ENCODE peak calls at places on chromosomes 2 and 18, in six cellular contexts. One of them, this sample, is unnamed.

GRCh38 chr2:157932480-157933205 is 56.5 kb upstream of the ACVR1 start:
- DNase-seq in lower leg skin: no peak
- DNase-seq in pancreas: no peak
- DNase-seq in fibroblast of lung: peak; percentile 28
- DNase-seq in tibial artery: no peak
- DNase-seq in fibroblast of mammary gland: no peak
- DNase-seq in this sample: no peak

GRCh38 chr18:3703732-3704176 is 253.8 kb downstream of the TGIF1 start:
- DNase-seq in pancreas: peak; percentile 58
- DNase-seq in tibial artery: peak; percentile 69
- DNase-seq in fibroblast of lung: peak; percentile 64
- DNase-seq in lower leg skin: peak; percentile 38
- DNase-seq in fibroblast of mammary gland: peak; percentile 64
- DNase-seq in this sample: no peak

GRCh38 chr2:231219289-231219688 is 20.9 kb downstream of the ARMC9 start:
- DNase-seq in fibroblast of lung: no peak
- DNase-seq in lower leg skin: no peak
- DNase-seq in pancreas: no peak
- DNase-seq in tibial artery: no peak
- DNase-seq in fibroblast of mammary gland: no peak
- DNase-seq in this sample: no peak

GRCh38 chr2:191150451-191151314 is at the start of gene STAT4:
- DNase-seq in fibroblast of mammary gland: peak; percentile 67
- DNase-seq in lower leg skin: no peak
- DNase-seq in fibroblast of lung: peak; percentile 69
- DNase-seq in pancreas: peak; percentile 63
- DNase-seq in tibial artery: no peak
- DNase-seq in this sample: no peak

GRCh38 chr2:119179951-119180350 is 21.4 kb upstream of the C1QL2 start:
- DNase-seq in lower leg skin: no peak
- DNase-seq in fibroblast of mammary gland: no peak
- DNase-seq in pancreas: no peak
- DNase-seq in fibroblast of lung: peak; percentile 26
- DNase-seq in tibial artery: no peak
- DNase-seq in this sample: no peak

GRCh38 chr2:130339885-130340745 is 2.6 kb upstream of the IMP4 start:
- DNase-seq in fibroblast of lung: no peak
- DNase-seq in tibial artery: no peak
- DNase-seq in pancreas: no peak
- DNase-seq in lower leg skin: no peak
- DNase-seq in fibroblast of mammary gland: no peak
- DNase-seq in this sample: no peak

GRCh38 chr18:24023185-24023814 is 8.7 kb downstream of the TTC39C start:
- DNase-seq in fibroblast of mammary gland: no peak
- DNase-seq in tibial artery: no peak
- DNase-seq in fibroblast of lung: no peak
- DNase-seq in pancreas: no peak
- DNase-seq in lower leg skin: peak; percentile 45
- DNase-seq in this sample: no peak

GRCh38 chr2:69831354-69831905 is 2.0 kb downstream of the GMCL1 start:
- DNase-seq in fibroblast of lung: peak; percentile 71
- DNase-seq in fibroblast of mammary gland: no peak
- DNase-seq in lower leg skin: no peak
- DNase-seq in pancreas: no peak
- DNase-seq in tibial artery: no peak
- DNase-seq in this sample: no peak

GRCh38 chr2:74501335-74502071 is 2.1 kb upstream of the LBX2 start:
- DNase-seq in tibial artery: no peak
- DNase-seq in fibroblast of mammary gland: no peak
- DNase-seq in pancreas: no peak
- DNase-seq in lower leg skin: no peak
- DNase-seq in fibroblast of lung: no peak
- DNase-seq in this sample: no peak

GRCh38 chr2:134110532-134110931 is 143.3 kb upstream of the MGAT5 start:
- DNase-seq in fibroblast of lung: no peak
- DNase-seq in pancreas: no peak
- DNase-seq in lower leg skin: no peak
- DNase-seq in fibroblast of mammary gland: no peak
- DNase-seq in tibial artery: no peak
- DNase-seq in this sample: no peak

GRCh38 chr2:86622409-86622877 is 1.2 kb downstream of the RNF103 start:
- DNase-seq in pancreas: peak; percentile 45
- DNase-seq in fibroblast of lung: peak; percentile 16
- DNase-seq in fibroblast of mammary gland: peak; percentile 24
- DNase-seq in lower leg skin: peak; percentile 36
- DNase-seq in tibial artery: peak; percentile 74
- DNase-seq in this sample: peak; percentile 78

GRCh38 chr2:209391776-209392401 is 32.0 kb upstream of the MAP2 start:
- DNase-seq in lower leg skin: no peak
- DNase-seq in fibroblast of mammary gland: peak; percentile 63
- DNase-seq in fibroblast of lung: peak; percentile 71
- DNase-seq in pancreas: no peak
- DNase-seq in tibial artery: no peak
- DNase-seq in this sample: no peak

GRCh38 chr2:237585590-237586221 is 4.8 kb downstream of the RAB17 start:
- DNase-seq in lower leg skin: no peak
- DNase-seq in tibial artery: no peak
- DNase-seq in pancreas: no peak
- DNase-seq in fibroblast of lung: no peak
- DNase-seq in fibroblast of mammary gland: no peak
- DNase-seq in this sample: no peak

GRCh38 chr18:78660311-78660710 is 319.3 kb upstream of the SALL3 start:
- DNase-seq in pancreas: no peak
- DNase-seq in lower leg skin: no peak
- DNase-seq in fibroblast of mammary gland: no peak
- DNase-seq in tibial artery: no peak
- DNase-seq in fibroblast of lung: no peak
- DNase-seq in this sample: no peak

DNA sequence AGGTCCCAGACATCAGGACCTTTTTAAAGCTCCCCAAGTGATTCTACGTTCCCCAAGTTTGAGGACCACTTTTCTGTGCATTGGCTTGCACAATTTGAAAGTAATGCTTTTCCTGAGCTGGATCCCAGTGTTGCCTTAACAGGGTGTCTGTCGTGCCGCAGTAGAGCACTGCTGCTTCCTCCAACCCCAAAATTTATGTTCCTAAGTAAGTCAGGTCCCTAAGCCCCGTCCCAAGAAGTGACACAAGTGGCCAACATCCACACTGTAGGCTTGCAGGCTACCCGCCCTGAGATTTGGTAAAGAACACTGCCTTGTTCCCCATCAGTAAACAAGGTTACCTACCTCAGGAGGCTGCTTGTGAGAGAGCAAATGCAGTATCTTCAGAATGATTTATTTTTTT is 2.0 kb downstream of the SFT2D3 start:
- DNase-seq in pancreas: no peak
- DNase-seq in fibroblast of mammary gland: no peak
- DNase-seq in fibroblast of lung: no peak
- DNase-seq in lower leg skin: no peak
- DNase-seq in tibial artery: no peak
- DNase-seq in this sample: no peak
- H3K4me3 ChIP-seq in pancreas: no peak overlapping the region
- H3K4me3 ChIP-seq in fibroblast of mammary gland: no peak overlapping the region
- H3K4me3 ChIP-seq in fibroblast of lung: no peak overlapping the region
- H3K4me3 ChIP-seq in lower leg skin: no peak overlapping the region
- H3K4me3 ChIP-seq in tibial artery: no peak overlapping the region
- H3K4me3 ChIP-seq in this sample: peak overlapping the region; percentile 8

GRCh38 chr2:44348385-44348784 is 12.9 kb downstream of the PREPL start:
- DNase-seq in pancreas: no peak
- DNase-seq in tibial artery: no peak
- DNase-seq in lower leg skin: no peak
- DNase-seq in fibroblast of lung: peak; percentile 88
- DNase-seq in fibroblast of mammary gland: peak; percentile 79
- DNase-seq in this sample: no peak

DNA sequence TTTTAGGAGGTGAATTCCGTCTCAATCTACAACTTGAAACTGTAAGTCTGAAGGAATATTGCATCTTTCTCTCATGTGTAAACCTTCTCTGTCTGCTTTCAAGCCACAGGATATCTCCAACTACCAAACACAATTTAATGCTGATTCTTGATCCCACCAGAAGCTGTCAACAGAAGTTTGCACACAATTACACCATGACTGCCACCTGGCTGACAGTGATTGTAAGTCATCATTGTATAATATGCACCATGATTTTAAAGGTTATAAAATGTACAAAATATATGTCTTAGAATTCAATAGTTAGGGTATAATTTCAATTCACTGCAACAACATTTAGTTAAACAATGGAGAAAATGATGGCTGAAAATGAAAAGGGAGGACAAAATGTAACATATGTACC is 18.4 kb downstream of the PREPL start:
- DNase-seq in pancreas: no peak
- DNase-seq in tibial artery: no peak
- DNase-seq in fibroblast of mammary gland: peak; percentile 20
- DNase-seq in lower leg skin: no peak
- DNase-seq in fibroblast of lung: no peak
- DNase-seq in this sample: no peak
- TF ChIP-seq CTCF in pancreas: peak; percentile 6
- TF ChIP-seq CTCF in tibial artery: no peak
- TF ChIP-seq CTCF in fibroblast of mammary gland: peak; percentile 30
- TF ChIP-seq CTCF in lower leg skin: no peak
- TF ChIP-seq CTCF in fibroblast of lung: no peak
- TF ChIP-seq CTCF in this sample: no peak

GRCh38 chr2:170336916-170337315 is 159.0 kb downstream of the MYO3B start:
- DNase-seq in tibial artery: no peak
- DNase-seq in fibroblast of lung: no peak
- DNase-seq in fibroblast of mammary gland: no peak
- DNase-seq in lower leg skin: no peak
- DNase-seq in pancreas: no peak
- DNase-seq in this sample: no peak

GRCh38 chr2:170341684-170342631 is 164.0 kb downstream of the MYO3B start:
- DNase-seq in tibial artery: no peak
- DNase-seq in fibroblast of lung: no peak
- DNase-seq in pancreas: no peak
- DNase-seq in fibroblast of mammary gland: no peak
- DNase-seq in lower leg skin: no peak
- DNase-seq in this sample: no peak

GRCh38 chr2:170339753-170340692 is 162.1 kb downstream of the MYO3B start:
- DNase-seq in fibroblast of mammary gland: no peak
- DNase-seq in fibroblast of lung: no peak
- DNase-seq in lower leg skin: no peak
- DNase-seq in pancreas: no peak
- DNase-seq in tibial artery: no peak
- DNase-seq in this sample: no peak

GRCh38 chr2:170340693-170341068 is 162.7 kb downstream of the MYO3B start:
- DNase-seq in lower leg skin: no peak
- DNase-seq in fibroblast of mammary gland: no peak
- DNase-seq in fibroblast of lung: no peak
- DNase-seq in tibial artery: no peak
- DNase-seq in pancreas: no peak
- DNase-seq in this sample: no peak

DNA sequence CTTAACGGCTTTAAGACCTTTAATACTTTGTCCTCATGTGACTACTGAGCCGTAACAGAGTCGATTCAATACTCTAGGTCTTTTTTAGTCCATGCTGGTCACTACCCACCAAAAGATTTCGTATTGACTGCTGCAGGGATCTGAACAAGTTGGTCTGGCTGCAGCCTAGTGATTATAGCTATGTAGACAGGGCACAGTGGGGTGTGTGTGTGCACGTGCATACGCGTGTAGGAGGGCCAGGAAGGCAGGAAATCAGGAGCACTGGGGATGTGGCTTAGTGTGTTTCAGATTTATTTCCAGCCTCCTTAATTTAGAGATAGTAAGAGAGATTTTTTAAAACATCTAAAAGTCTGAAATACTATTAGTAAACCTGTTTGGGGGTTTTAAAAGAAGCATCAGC is 161.4 kb downstream of the MYO3B start:
- DNase-seq in fibroblast of lung: no peak
- DNase-seq in lower leg skin: no peak
- DNase-seq in pancreas: no peak
- DNase-seq in tibial artery: no peak
- DNase-seq in fibroblast of mammary gland: no peak
- DNase-seq in this sample: no peak
- H3K4me3 ChIP-seq in fibroblast of lung: no peak overlapping the region
- H3K4me3 ChIP-seq in lower leg skin: no peak overlapping the region
- H3K4me3 ChIP-seq in pancreas: no peak overlapping the region
- H3K4me3 ChIP-seq in tibial artery: no peak overlapping the region
- H3K4me3 ChIP-seq in fibroblast of mammary gland: no peak overlapping the region
- H3K4me3 ChIP-seq in this sample: no peak overlapping the region

DNA sequence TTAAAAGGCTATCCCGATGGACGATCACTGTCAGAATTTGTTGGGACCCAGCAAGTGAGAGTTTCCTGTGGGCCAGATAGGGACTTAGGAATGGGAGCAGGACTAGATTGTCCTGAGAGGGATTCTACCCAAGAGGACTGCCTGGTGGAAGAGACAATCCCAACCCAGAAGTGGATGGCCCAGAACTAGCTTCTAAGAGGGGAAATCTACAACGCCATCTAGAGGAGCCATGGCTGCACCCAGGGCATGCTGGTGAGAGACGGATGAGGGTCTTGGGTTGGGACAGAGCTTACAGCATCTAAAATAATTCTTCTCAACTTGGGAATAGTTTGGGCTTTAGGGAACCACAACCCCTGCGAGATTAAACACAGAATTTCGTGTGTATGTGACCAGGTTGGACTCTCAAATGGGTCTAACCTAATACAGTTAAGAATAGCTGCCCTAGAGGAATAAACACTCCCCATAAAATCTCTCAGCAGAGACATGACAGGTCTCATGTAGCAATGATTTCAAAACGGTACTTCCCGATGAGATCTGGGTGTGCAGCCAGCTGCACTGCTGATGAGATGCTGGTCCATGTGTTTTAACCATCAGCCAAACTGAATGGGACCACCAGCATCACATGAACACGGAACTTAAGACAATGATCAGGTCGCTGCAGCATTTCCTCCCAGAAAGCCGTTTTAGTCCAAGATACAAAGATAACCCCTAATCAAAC is 50.8 kb downstream of the CCBE1 start:
- DNase-seq in pancreas: no peak
- DNase-seq in fibroblast of mammary gland: no peak
- DNase-seq in lower leg skin: peak; percentile 65
- DNase-seq in tibial artery: no peak
- DNase-seq in fibroblast of lung: no peak
- DNase-seq in this sample: no peak
- TF ChIP-seq CTCF in pancreas: no peak
- TF ChIP-seq CTCF in fibroblast of mammary gland: peak; percentile 10
- TF ChIP-seq CTCF in lower leg skin: no peak
- TF ChIP-seq CTCF in tibial artery: no peak
- TF ChIP-seq CTCF in fibroblast of lung: no peak
- TF ChIP-seq CTCF in this sample: no peak

GRCh38 chr2:37318401-37318800 is 6.2 kb downstream of the PRKD3 start:
- DNase-seq in tibial artery: no peak
- DNase-seq in pancreas: no peak
- DNase-seq in fibroblast of lung: peak; percentile 74
- DNase-seq in fibroblast of mammary gland: peak; percentile 55
- DNase-seq in lower leg skin: no peak
- DNase-seq in this sample: no peak
- H3K4me3 ChIP-seq in tibial artery: no peak overlapping the region
- H3K4me3 ChIP-seq in pancreas: no peak overlapping the region
- H3K4me3 ChIP-seq in fibroblast of lung: no peak overlapping the region
- H3K4me3 ChIP-seq in fibroblast of mammary gland: no peak overlapping the region
- H3K4me3 ChIP-seq in lower leg skin: no peak overlapping the region
- H3K4me3 ChIP-seq in this sample: no peak overlapping the region

DNA sequence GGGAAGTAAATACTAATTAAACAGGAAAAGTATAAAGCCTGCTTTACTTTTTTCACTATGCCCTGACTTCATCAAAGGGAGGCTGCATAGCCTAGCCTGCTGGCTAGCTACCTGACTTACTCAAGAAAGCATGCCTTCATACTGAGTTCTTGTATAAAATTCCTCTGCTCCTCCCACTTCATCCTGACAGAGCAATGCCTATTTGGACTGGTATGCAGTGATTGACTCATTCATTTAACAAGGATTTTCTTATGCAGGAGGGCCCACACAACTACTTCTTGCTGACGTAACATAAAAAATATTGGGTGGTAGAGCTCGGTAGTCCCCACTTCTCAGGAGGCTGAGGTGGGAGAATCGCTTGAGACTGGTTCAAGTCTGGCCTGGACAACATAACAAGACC is 70.5 kb downstream of the PRPF40A start:
- DNase-seq in fibroblast of lung: peak; percentile 97
- DNase-seq in fibroblast of mammary gland: peak; percentile 90
- DNase-seq in lower leg skin: no peak
- DNase-seq in pancreas: no peak
- DNase-seq in tibial artery: no peak
- DNase-seq in this sample: no peak
- TF ChIP-seq CTCF in fibroblast of lung: no peak
- TF ChIP-seq CTCF in fibroblast of mammary gland: no peak
- TF ChIP-seq CTCF in lower leg skin: no peak
- TF ChIP-seq CTCF in pancreas: no peak
- TF ChIP-seq CTCF in tibial artery: no peak
- TF ChIP-seq CTCF in this sample: no peak

This sample was measured in coronary artery.